ENCODE peak calls at places on chromosomes 2 and 18, in seven cellular contexts. N, O, A, Z, U, H and Y are unnamed samples.

GRCh38 chr2:24228470-24228869 is 53.6 kb downstream of the FAM228A start:
- DNase-seq in N (no peak), O (no peak), A (peak), Z (peak), U (no peak), H (no peak), Y (peak)

GRCh38 chr2:158573739-158574138 is 117.0 kb downstream of the PKP4 start:
- DNase-seq in N (no peak), O (no peak), A (no peak), Z (no peak), U (no peak), H (no peak), Y (no peak)

GRCh38 chr18:986071-986470 is 81.4 kb downstream of the ADCYAP1 start:
- DNase-seq in N (peak), O (peak), A (no peak), Z (no peak), U (no peak), H (no peak), Y (no peak)

GRCh38 chr18:63439334-63439733 is 17.1 kb upstream of the VPS4B start:
- DNase-seq in N (peak), O (peak), A (peak), Z (peak), U (peak), H (no peak), Y (peak)

GRCh38 chr18:61887838-61888237 is 5.0 kb downstream of the RNF152 start:
- DNase-seq in N (no peak), O (no peak), A (no peak), Z (no peak), U (no peak), H (no peak), Y (no peak)

GRCh38 chr2:76599732-76600368 is 889.1 kb upstream of the GCFC2 start:
- DNase-seq in N (peak), O (peak), A (peak), Z (peak), U (peak), H (peak), Y (peak)

GRCh38 chr18:9868857-9869712 is 16.7 kb upstream of the TXNDC2 start:
- DNase-seq in N (no peak), O (no peak), A (no peak), Z (no peak), U (no peak), H (no peak), Y (no peak)

GRCh38 chr2:85806358-85807118 is 52.7 kb downstream of the ATOH8 start:
- DNase-seq in N (no peak), O (no peak), A (no peak), Z (no peak), U (no peak), H (no peak), Y (no peak)

GRCh38 chr2:10654069-10654468 is 35.7 kb downstream of the NOL10 start:
- DNase-seq in N (no peak), O (no peak), A (peak), Z (peak), U (peak), H (no peak), Y (peak)

GRCh38 chr2:238252766-238253630 is 13.2 kb upstream of the HES6 start:
- DNase-seq in N (no peak), O (no peak), A (no peak), Z (no peak), U (no peak), H (no peak), Y (no peak)

GRCh38 chr2:120400546-120400945 is 54.6 kb downstream of the INHBB start:
- DNase-seq in N (no peak), O (no peak), A (no peak), Z (no peak), U (no peak), H (no peak), Y (no peak)

GRCh38 chr2:54342603-54343002 is 86.6 kb upstream of the TSPYL6 start:
- DNase-seq in N (no peak), O (no peak), A (no peak), Z (no peak), U (no peak), H (no peak), Y (no peak)

GRCh38 chr2:5537180-5537579 is 155.0 kb upstream of the SOX11 start:
- DNase-seq in N (no peak), O (no peak), A (no peak), Z (no peak), U (no peak), H (no peak), Y (no peak)

GRCh38 chr2:64846175-64846574 is 143.0 kb upstream of the SLC1A4 start:
- DNase-seq in N (no peak), O (no peak), A (peak), Z (peak), U (no peak), H (no peak), Y (no peak)

GRCh38 chr18:5452943-5453342 is 90.9 kb downstream of the EPB41L3 start:
- DNase-seq in N (no peak), O (no peak), A (peak), Z (peak), U (no peak), H (no peak), Y (no peak)

GRCh38 chr2:85018049-85018447 is 47.1 kb downstream of the KCMF1 start:
- DNase-seq in N (no peak), O (no peak), A (peak), Z (peak), U (no peak), H (no peak), Y (no peak)

GRCh38 chr2:46765045-46765444 is 150.6 kb downstream of the MCFD2 start:
- DNase-seq in N (no peak), O (no peak), A (no peak), Z (no peak), U (no peak), H (no peak), Y (no peak)

GRCh38 chr18:60347526-60348045 is 25.0 kb downstream of the MC4R start:
- DNase-seq in N (no peak), O (no peak), A (no peak), Z (no peak), U (no peak), H (no peak), Y (no peak)

GRCh38 chr18:32271649-32272324 is 81.9 kb downstream of the MEP1B start:
- DNase-seq in N (peak), O (peak), A (peak), Z (peak), U (peak), H (no peak), Y (peak)

GRCh38 chr2:77397763-77398162 is 124.4 kb downstream of the LRRTM4 start:
- DNase-seq in N (no peak), O (no peak), A (no peak), Z (no peak), U (no peak), H (no peak), Y (no peak)

GRCh38 chr2:212135739-212136138 is 402.9 kb downstream of the ERBB4 start:
- DNase-seq in N (no peak), O (peak), A (peak), Z (peak), U (no peak), H (no peak), Y (no peak)

GRCh38 chr2:112547333-112547732 is 5.1 kb downstream of the POLR1B start:
- DNase-seq in N (no peak), O (no peak), A (peak), Z (peak), U (no peak), H (no peak), Y (no peak)

GRCh38 chr2:86280191-86280667 is 57.2 kb downstream of the REEP1 start:
- DNase-seq in N (no peak), O (no peak), A (peak), Z (no peak), U (no peak), H (no peak), Y (no peak)

GRCh38 chr2:166127217-166128155 is at the start of gene SCN1A:
- DNase-seq in N (peak), O (no peak), A (peak), Z (peak), U (peak), H (no peak), Y (peak)

GRCh38 chr2:116754371-116755101 is 1060.0 kb upstream of the DDX18 start:
- DNase-seq in N (peak), O (no peak), A (no peak), Z (no peak), U (no peak), H (no peak), Y (no peak)

GRCh38 chr18:68428026-68428425 is 286.9 kb downstream of the TMX3 start:
- DNase-seq in N (no peak), O (no peak), A (peak), Z (peak), U (no peak), H (peak), Y (peak)

GRCh38 chr2:147440694-147441093 is 404.1 kb upstream of the ACVR2A start:
- DNase-seq in N (peak), O (no peak), A (no peak), Z (no peak), U (no peak), H (no peak), Y (no peak)

GRCh38 chr2:157291018-157291417 is 33.5 kb downstream of the GALNT5 start:
- DNase-seq in N (no peak), O (no peak), A (no peak), Z (no peak), U (no peak), H (no peak), Y (no peak)

GRCh38 chr2:192155521-192156118 is 39.1 kb downstream of the TMEFF2 start:
- DNase-seq in N (no peak), O (no peak), A (no peak), Z (no peak), U (no peak), H (no peak), Y (no peak)

GRCh38 chr18:55588001-55588875 is at the start of gene TCF4:
- DNase-seq in N (peak), O (peak), A (peak), Z (peak), U (no peak), H (peak), Y (no peak)

GRCh38 chr2:16161768-16162490 is 221.6 kb downstream of the MYCN start:
- DNase-seq in N (no peak), O (no peak), A (no peak), Z (no peak), U (no peak), H (no peak), Y (no peak)

GRCh38 chr2:26569216-26570082 is 71.7 kb downstream of the CIB4 start:
- DNase-seq in N (no peak), O (no peak), A (no peak), Z (no peak), U (no peak), H (no peak), Y (no peak)

GRCh38 chr2:128820427-128820826 is 501.8 kb upstream of the HS6ST1 start:
- DNase-seq in N (no peak), O (no peak), A (no peak), Z (no peak), U (no peak), H (no peak), Y (no peak)

GRCh38 chr2:81583311-81584108 is 1279.0 kb upstream of the LRRTM1 start:
- DNase-seq in N (no peak), O (no peak), A (no peak), Z (no peak), U (no peak), H (no peak), Y (no peak)

GRCh38 chr18:46916551-46917107 is 678 bp downstream of the PIAS2 start:
- DNase-seq in N (no peak), O (no peak), A (peak), Z (peak), U (no peak), H (no peak), Y (peak)

DNA sequence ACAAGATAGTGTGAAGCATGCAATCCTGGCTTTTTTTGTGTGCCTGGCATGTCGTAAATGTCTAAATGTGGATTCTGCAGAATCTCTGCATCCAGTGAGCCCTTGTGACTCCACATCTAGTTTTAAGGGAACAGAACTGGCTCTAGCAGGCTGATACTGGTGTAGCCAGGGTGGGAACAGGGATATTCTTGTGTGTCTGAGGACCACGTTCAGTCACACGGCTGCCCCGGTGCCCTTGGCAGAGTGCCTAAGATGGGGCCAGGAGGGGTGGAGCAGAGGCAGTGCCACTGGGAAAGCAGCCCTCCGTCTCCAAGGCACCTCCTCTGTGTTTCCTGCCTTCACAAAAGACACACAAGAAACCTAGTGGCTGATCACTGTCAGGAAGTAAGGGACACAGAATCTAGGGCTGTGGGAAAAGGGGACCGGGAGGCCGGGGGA is 91.5 kb upstream of the PARD3B start:
- DNase-seq in N (peak), O (no peak), A (no peak), Z (peak), U (no peak), H (peak), Y (peak)
- TF ChIP-seq CTCF in N (no peak), O (no peak), A (no peak), Z (no peak), U (no peak), H (no peak), Y (no peak)

DNA sequence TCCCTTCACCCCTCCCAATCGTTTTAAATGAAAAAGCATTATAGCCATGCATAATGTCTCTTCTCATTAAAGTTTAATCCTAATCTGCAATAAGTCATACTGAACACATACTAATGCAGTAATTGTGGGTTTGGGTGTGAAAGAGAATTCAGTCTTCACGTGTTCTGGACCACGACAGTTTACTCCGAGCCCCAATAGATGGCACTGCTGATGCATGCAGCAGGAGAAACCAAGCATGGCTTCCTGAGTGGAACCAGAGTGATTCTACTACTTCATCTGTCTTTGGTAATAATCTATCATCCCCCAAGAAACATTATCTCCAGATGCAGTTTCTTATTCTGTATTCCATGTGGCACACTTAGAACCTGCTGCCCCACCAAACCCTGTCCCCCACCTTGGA is 47.0 kb upstream of the LAMA1 start:
- DNase-seq in N (peak), O (peak), A (peak), Z (peak), U (no peak), H (no peak), Y (no peak)
- TF ChIP-seq CTCF in N (peak), O (peak), A (peak), Z (peak), U (peak), H (peak), Y (peak)

GRCh38 chr2:160271166-160272086 is 71.4 kb upstream of the ITGB6 start:
- DNase-seq in N (peak), O (no peak), A (no peak), Z (no peak), U (no peak), H (peak), Y (no peak)

GRCh38 chr2:160270571-160271113 is 70.6 kb upstream of the ITGB6 start:
- DNase-seq in N (no peak), O (no peak), A (no peak), Z (peak), U (no peak), H (no peak), Y (peak)

GRCh38 chr2:160268382-160268781 is 68.3 kb upstream of the ITGB6 start:
- DNase-seq in N (no peak), O (no peak), A (no peak), Z (no peak), U (no peak), H (no peak), Y (no peak)

GRCh38 chr2:160269365-160269764 is 69.3 kb upstream of the ITGB6 start:
- DNase-seq in N (no peak), O (no peak), A (no peak), Z (no peak), U (no peak), H (no peak), Y (no peak)

DNA sequence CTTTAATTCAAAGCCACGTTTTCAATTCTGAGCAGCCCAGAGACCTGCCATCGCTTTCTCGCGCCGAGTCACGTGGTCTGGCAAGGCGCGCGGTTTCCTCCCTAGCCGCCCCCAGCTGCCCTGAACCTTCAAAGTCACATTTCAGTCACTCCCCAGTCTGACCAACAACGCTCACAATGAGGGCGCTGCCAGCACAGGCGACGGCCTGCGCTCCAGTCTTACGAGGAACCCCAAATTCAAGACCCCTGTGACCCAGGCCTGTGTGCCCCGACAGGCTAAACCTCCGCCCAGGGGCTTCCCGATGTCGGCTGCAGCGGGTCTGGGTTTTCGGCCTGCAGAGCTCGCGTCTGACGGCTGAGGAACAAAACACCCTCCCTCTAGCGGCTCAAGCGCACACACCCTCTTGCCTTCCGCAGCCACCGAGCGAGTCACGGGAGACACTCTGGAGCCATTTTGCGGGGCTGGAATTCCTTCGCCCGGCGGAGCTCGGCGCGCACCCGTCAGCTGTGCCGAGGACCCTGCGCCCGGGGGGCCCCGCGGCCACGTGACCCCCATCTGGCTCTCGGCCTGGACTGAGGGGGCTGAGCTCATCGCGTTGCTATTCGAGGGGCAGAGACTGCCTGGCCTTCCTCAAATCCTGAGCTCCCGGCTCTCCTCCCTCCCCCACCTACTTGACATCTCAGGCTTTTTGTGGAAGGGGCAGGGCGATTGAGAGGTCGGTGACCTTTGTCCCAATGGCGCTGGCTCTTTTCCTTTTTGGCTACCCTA is 69.9 kb upstream of the ITGB6 start:
- DNase-seq in N (peak), O (peak), A (peak), Z (peak), U (no peak), H (peak), Y (peak)
- TF ChIP-seq CTCF in N (peak), O (peak), A (peak), Z (peak), U (peak), H (peak), Y (peak)

DNA sequence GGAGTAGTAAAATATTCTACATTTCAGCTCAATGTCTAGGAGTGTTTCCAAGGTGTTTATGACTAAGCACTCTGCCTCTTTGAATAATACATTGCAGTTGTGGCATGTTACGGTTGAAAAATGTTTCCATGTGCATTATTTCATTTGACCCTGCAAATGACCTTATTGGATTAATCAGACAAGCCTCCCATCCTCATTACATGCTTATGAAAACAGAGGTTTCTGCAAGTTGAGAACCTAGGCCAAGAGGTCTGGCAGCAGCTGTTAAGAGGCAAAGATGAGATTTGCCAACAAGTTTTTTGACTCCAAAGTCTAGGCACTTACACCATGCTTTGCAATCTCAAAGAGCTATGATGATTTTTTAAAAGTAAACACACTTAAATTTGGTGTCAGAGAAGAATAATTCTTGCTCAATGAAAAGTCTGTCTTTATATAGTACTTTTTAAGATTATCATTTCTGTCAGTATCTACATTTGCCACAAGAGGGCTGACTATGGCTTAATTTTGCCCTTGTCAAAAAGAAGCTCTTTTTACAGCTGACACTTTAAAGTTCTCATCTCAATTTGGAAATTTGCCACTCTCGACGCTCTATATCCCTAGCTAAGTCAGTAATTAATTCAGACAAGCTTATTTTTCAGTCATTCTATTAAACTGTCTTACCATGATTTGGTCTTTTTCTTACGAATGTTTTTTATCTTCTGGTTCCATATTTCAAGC is 260.6 kb downstream of the PAX3 start:
- DNase-seq in N (no peak), O (no peak), A (peak), Z (peak), U (no peak), H (no peak), Y (peak)
- TF ChIP-seq CTCF in N (peak), O (peak), A (peak), Z (peak), U (peak), H (peak), Y (peak)

GRCh38 chr2:201715459-201715858 is 17.0 kb upstream of the MPP4 start:
- DNase-seq in N (no peak), O (peak), A (no peak), Z (no peak), U (no peak), H (no peak), Y (no peak)
- TF ChIP-seq CTCF in N (no peak), O (peak), A (no peak), Z (no peak), U (no peak), H (no peak), Y (no peak)

GRCh38 chr2:132038179-132038882 is 123.4 kb downstream of the ANKRD30BL start:
- DNase-seq in N (peak), O (peak), A (peak), Z (no peak), U (no peak), H (no peak), Y (no peak)

GRCh38 chr2:132034646-132035045 is 127.1 kb downstream of the ANKRD30BL start:
- DNase-seq in N (no peak), O (no peak), A (no peak), Z (no peak), U (no peak), H (no peak), Y (no peak)

GRCh38 chr2:132033365-132033764 is 128.4 kb downstream of the ANKRD30BL start:
- DNase-seq in N (no peak), O (no peak), A (no peak), Z (no peak), U (no peak), H (no peak), Y (no peak)

GRCh38 chr2:132033949-132034348 is 127.8 kb downstream of the ANKRD30BL start:
- DNase-seq in N (no peak), O (no peak), A (no peak), Z (no peak), U (no peak), H (no peak), Y (no peak)

GRCh38 chr2:132037527-132038178 is 124.1 kb downstream of the ANKRD30BL start:
- DNase-seq in N (peak), O (peak), A (peak), Z (no peak), U (no peak), H (peak), Y (no peak)
- TF ChIP-seq CTCF in N (peak), O (peak), A (no peak), Z (no peak), U (peak), H (no peak), Y (no peak)